ENCODE peak calls at places on chromosomes 12 and 14, in nine cellular contexts. J, M, B, I, N, F, Y, V and E are unnamed samples.

GRCh38 chr12:44379827-44380226 is 496.3 kb downstream of the NELL2 start:
- DNase-seq in M (no peak), Y (no peak), F (no peak), I (no peak), V (no peak), B (no peak), N (no peak), J (no peak), E (no peak)

GRCh38 chr12:50188875-50189575 is 21.9 kb upstream of the CERS5 start:
- DNase-seq in N (no peak), I (no peak), F (peak; percentile 13), B (no peak), M (no peak), V (no peak), Y (no peak), J (no peak), E (no peak)

GRCh38 chr14:32366256-32366655 is 37.2 kb downstream of the AKAP6 start:
- DNase-seq in F (no peak), Y (no peak), J (no peak), B (no peak), I (peak; percentile 68), N (no peak), M (peak; percentile 52), V (no peak), E (peak; percentile 83)

GRCh38 chr12:22626429-22626828 is 1.5 kb downstream of the ETNK1 start:
- DNase-seq in N (no peak), I (no peak), B (peak; percentile 44), Y (no peak), M (no peak), F (peak; percentile 6), J (no peak), V (no peak), E (peak; percentile 29)

GRCh38 chr12:12333980-12334709 is 15.9 kb downstream of the MANSC1 start:
- DNase-seq in B (peak; percentile 60), N (peak; percentile 64), I (no peak), Y (peak; percentile 53), F (peak; percentile 58), V (peak; percentile 52), M (peak; percentile 28), J (peak; percentile 60), E (peak; percentile 63)

GRCh38 chr14:54487771-54488170 is 1.0 kb downstream of the GMFB start:
- DNase-seq in N (peak; percentile 26), M (peak; percentile 49), Y (no peak), F (no peak), J (no peak), V (no peak), B (peak; percentile 37), I (no peak), E (peak; percentile 76)

GRCh38 chr12:90790747-90791146 is 164.2 kb downstream of the CCER1 start:
- DNase-seq in I (no peak), V (no peak), N (no peak), F (no peak), J (no peak), Y (no peak), M (no peak), B (no peak), E (no peak)

GRCh38 chr12:27284751-27285150 is 40.7 kb downstream of the STK38L start:
- DNase-seq in Y (no peak), N (no peak), J (no peak), M (peak; percentile 64), B (peak; percentile 71), I (no peak), F (no peak), V (no peak), E (peak; percentile 84)

GRCh38 chr12:64672925-64673409 is 62.7 kb downstream of the RASSF3 start:
- DNase-seq in F (peak; percentile 62), J (no peak), B (peak; percentile 52), Y (peak; percentile 76), I (no peak), V (peak; percentile 73), M (no peak), N (no peak), E (peak; percentile 59)

GRCh38 chr12:120588948-120589930 is 8.0 kb upstream of the POP5 start:
- DNase-seq in J (peak; percentile 72), N (no peak), B (no peak), F (no peak), I (no peak), V (no peak), M (no peak), Y (no peak), E (no peak)

GRCh38 chr12:68375701-68376469 is 43.7 kb upstream of the MDM1 start:
- DNase-seq in V (no peak), N (no peak), Y (no peak), I (no peak), M (no peak), B (no peak), F (no peak), J (no peak), E (peak; percentile 56)

GRCh38 chr12:30796891-30797371 is 42.2 kb upstream of the CAPRIN2 start:
- DNase-seq in M (no peak), B (peak; percentile 40), I (no peak), N (no peak), J (peak; percentile 49), V (no peak), Y (no peak), F (no peak), E (peak; percentile 66)

GRCh38 chr12:81809829-81810595 is 50.9 kb upstream of the PPFIA2 start:
- DNase-seq in F (no peak), N (no peak), I (no peak), V (no peak), Y (no peak), B (peak; percentile 5), M (no peak), J (no peak), E (no peak)

GRCh38 chr12:132711169-132711843 is 664 bp downstream of the PGAM5 start:
- DNase-seq in Y (no peak), J (peak; percentile 27), F (no peak), B (no peak), N (no peak), M (no peak), V (peak; percentile 37), I (no peak), E (peak; percentile 27)

GRCh38 chr12:110165540-110166159 is 41.5 kb downstream of the IFT81 start:
- DNase-seq in J (no peak), M (no peak), B (no peak), I (no peak), Y (peak; percentile 1), V (no peak), N (no peak), F (no peak), E (no peak)

GRCh38 chr12:80226576-80226975 is 127.2 kb downstream of the OTOGL start:
- DNase-seq in V (no peak), J (no peak), B (peak; percentile 58), N (no peak), Y (no peak), M (peak; percentile 37), I (no peak), F (no peak), E (peak; percentile 73)

GRCh38 chr12:94615284-94616216 is 34.8 kb downstream of the TMCC3 start:
- DNase-seq in B (peak; percentile 78), Y (peak; percentile 35), N (peak; percentile 28), J (peak; percentile 78), M (no peak), I (peak; percentile 61), F (no peak), V (peak; percentile 42), E (peak; percentile 13)

GRCh38 chr14:35123388-35123703 is 994 bp downstream of the PRORP start:
- DNase-seq in F (no peak), I (no peak), J (no peak), V (no peak), N (no peak), Y (no peak), B (peak; percentile 19), M (no peak), E (no peak)

GRCh38 chr12:107986183-107986582 is 142.9 kb upstream of the WSCD2 start:
- DNase-seq in V (no peak), J (no peak), B (no peak), F (no peak), I (no peak), Y (no peak), M (no peak), N (no peak), E (no peak)

GRCh38 chr12:3225796-3226180 is 148.6 kb downstream of the TSPAN9 start:
- DNase-seq in B (peak; percentile 26), M (no peak), I (no peak), J (no peak), V (no peak), F (no peak), Y (no peak), N (peak; percentile 50), E (peak; percentile 11)

GRCh38 chr14:21498540-21499526 is 12.3 kb downstream of the METTL3 start:
- DNase-seq in M (peak; percentile 39), F (peak; percentile 65), Y (peak; percentile 77), V (no peak), I (no peak), J (no peak), B (peak; percentile 40), N (no peak), E (peak; percentile 58)

GRCh38 chr14:93234798-93235197 is 27.7 kb downstream of the UBR7 start:
- DNase-seq in N (peak; percentile 84), V (no peak), F (no peak), B (peak; percentile 86), I (no peak), M (peak; percentile 91), Y (no peak), J (peak; percentile 57), E (peak; percentile 83)

GRCh38 chr12:89945123-89945522 is 236.5 kb upstream of the ATP2B1 start:
- DNase-seq in B (no peak), Y (no peak), M (no peak), N (no peak), F (no peak), I (no peak), J (no peak), V (no peak), E (no peak)